ENCODE peak calls at places on chromosome 20, in seven cellular contexts. B, H, O, A, U, E and D are unnamed samples.

GRCh38 chr20:50234288-50234687 is 43.7 kb downstream of the CEBPB start:
- DNase-seq in A (no peak), U (no peak), O (no peak), E (no peak), H (no peak), B (no peak), D (no peak)

GRCh38 chr20:48682529-48683385 is 145.0 kb downstream of the PREX1 start:
- DNase-seq in U (no peak), H (no peak), B (peak), E (no peak), A (peak), O (peak), D (peak)

GRCh38 chr20:64082126-64082638 is 2.0 kb downstream of the LKAAEAR1 start:
- DNase-seq in O (peak), A (no peak), U (no peak), H (no peak), E (no peak), B (no peak), D (peak)

GRCh38 chr20:35008411-35009342 is 53.0 kb downstream of the MYH7B start:
- DNase-seq in H (no peak), B (no peak), O (no peak), E (no peak), U (no peak), A (no peak), D (no peak)

GRCh38 chr20:45833030-45833882 is at the start of gene SNX21:
- DNase-seq in B (no peak), H (no peak), E (no peak), O (peak), U (no peak), A (peak), D (peak)

GRCh38 chr20:58775371-58775770 is 75.3 kb downstream of the GNAS-AS1 start:
- DNase-seq in A (no peak), O (no peak), E (no peak), H (no peak), B (no peak), U (no peak), D (no peak)

GRCh38 chr20:2797136-2797983 is 3.1 kb downstream of the CPXM1 start:
- DNase-seq in U (no peak), H (no peak), E (no peak), B (no peak), A (no peak), O (no peak), D (no peak)

GRCh38 chr20:2136275-2136674 is 34.6 kb downstream of the STK35 start:
- DNase-seq in E (no peak), A (no peak), B (no peak), O (no peak), H (no peak), U (no peak), D (no peak)

GRCh38 chr20:41650221-41650948 is 32.2 kb upstream of the CHD6 start:
- DNase-seq in O (no peak), U (no peak), E (no peak), A (no peak), H (no peak), B (no peak), D (no peak)

GRCh38 chr20:4973330-4974097 is 27.8 kb downstream of the SLC23A2 start:
- DNase-seq in B (no peak), E (peak), O (no peak), H (no peak), U (peak), A (no peak), D (peak)

GRCh38 chr20:48786916-48787676 is 40.7 kb downstream of the PREX1 start:
- DNase-seq in A (no peak), H (no peak), E (no peak), O (no peak), B (no peak), U (no peak), D (no peak)

GRCh38 chr20:63574829-63575720 is 1.0 kb upstream of the HELZ2 start:
- DNase-seq in A (no peak), B (peak), O (no peak), E (no peak), H (no peak), U (no peak), D (no peak)

GRCh38 chr20:49668181-49668877 is 45.3 kb downstream of the B4GALT5 start:
- DNase-seq in E (no peak), H (no peak), B (peak), A (no peak), O (no peak), U (peak), D (no peak)

GRCh38 chr20:23937303-23938117 is 51.1 kb downstream of the GGTLC1 start:
- DNase-seq in E (peak), H (peak), U (peak), B (peak), O (peak), A (peak), D (peak)

GRCh38 chr20:64228086-64228485 is 27.5 kb upstream of the PCMTD2 start:
- DNase-seq in A (no peak), U (no peak), H (no peak), E (no peak), B (no peak), O (no peak), D (no peak)

GRCh38 chr20:10521068-10521834 is 86.1 kb downstream of the SLX4IP start:
- DNase-seq in B (no peak), U (no peak), E (no peak), O (no peak), A (no peak), H (no peak), D (peak)

GRCh38 chr20:47561175-47561574 is 59.5 kb downstream of the NCOA3 start:
- DNase-seq in B (no peak), O (no peak), E (no peak), H (no peak), A (no peak), U (no peak), D (no peak)

GRCh38 chr20:34515484-34516037 is 661 bp upstream of the DYNLRB1 start:
- DNase-seq in A (peak), H (no peak), B (peak), U (peak), O (peak), E (no peak), D (peak)

GRCh38 chr20:46366826-46367225 is 39.6 kb downstream of the ELMO2 start:
- DNase-seq in U (no peak), H (no peak), O (no peak), B (no peak), A (no peak), E (no peak), D (no peak)

GRCh38 chr20:40952231-40952630 is 76.4 kb upstream of the TOP1 start:
- DNase-seq in O (no peak), A (no peak), B (no peak), U (no peak), E (no peak), H (no peak), D (no peak)

GRCh38 chr20:33552519-33552918 is 62.6 kb downstream of the CBFA2T2 start:
- DNase-seq in U (no peak), A (no peak), O (no peak), H (no peak), B (no peak), E (no peak), D (no peak)

GRCh38 chr20:49766979-49767419 is 45.6 kb upstream of the SLC9A8 start:
- DNase-seq in E (no peak), H (no peak), B (peak), U (no peak), O (no peak), A (no peak), D (no peak)

GRCh38 chr20:59822291-59823029 is 111.0 kb downstream of the SYCP2 start:
- DNase-seq in H (no peak), O (peak), A (peak), E (no peak), U (no peak), B (no peak), D (no peak)

GRCh38 chr20:58959652-58960051 is 21.4 kb upstream of the NELFCD start:
- DNase-seq in B (no peak), U (no peak), A (no peak), E (no peak), O (no peak), H (no peak), D (no peak)

GRCh38 chr20:53513168-53513488 is 80.5 kb downstream of the ZNF217 start:
- DNase-seq in E (no peak), B (no peak), A (no peak), O (no peak), H (no peak), U (no peak), D (no peak)

DNA sequence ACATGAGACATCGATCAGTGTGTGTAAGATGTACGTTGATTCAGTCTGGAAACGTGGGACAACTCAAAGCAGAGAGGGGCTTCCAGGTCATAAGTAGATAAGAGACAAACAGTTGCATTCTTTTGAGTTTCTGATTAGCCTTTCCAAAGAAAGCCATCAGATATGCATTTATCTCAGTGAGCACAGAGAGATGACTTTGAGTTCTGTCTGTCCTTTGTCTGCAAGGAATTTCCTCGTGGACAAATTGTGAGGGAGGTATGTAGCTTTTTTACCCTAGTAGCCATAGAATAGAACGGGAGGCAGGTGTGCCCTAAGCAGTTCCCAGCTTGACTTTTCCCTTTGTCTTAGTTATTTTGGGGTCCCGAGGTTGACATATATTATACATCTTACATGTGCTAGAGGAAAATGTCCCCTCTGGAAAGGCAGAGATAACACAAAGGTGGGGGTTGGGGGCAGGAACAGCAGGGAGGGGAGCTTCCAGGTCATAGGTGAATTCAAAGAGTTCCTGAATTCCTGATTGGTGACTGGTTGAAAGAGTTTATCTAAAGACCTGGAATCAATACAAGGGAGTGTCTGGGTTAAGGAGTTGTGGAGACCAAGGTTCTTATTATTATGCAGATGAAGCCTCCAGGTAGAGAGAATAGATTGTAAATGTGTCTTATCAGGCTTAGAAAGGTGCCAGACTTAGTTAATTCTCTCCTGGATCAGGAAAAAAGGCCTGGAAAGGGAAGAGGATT is 237.0 kb downstream of the NFATC2 start:
- DNase-seq in O (no peak), U (no peak), H (no peak), E (no peak), A (no peak), B (no peak), D (no peak)
- TF ChIP-seq SIN3A in O (peak), U (no peak), H (no peak), E (no peak), A (no peak), B (no peak), D (no peak)

GRCh38 chr20:25294459-25295385 is 46.8 kb downstream of the PYGB start:
- DNase-seq in H (peak), E (no peak), B (peak), O (peak), A (peak), U (no peak), D (peak)

GRCh38 chr20:25293910-25294458 is 46.1 kb downstream of the PYGB start:
- DNase-seq in E (no peak), O (no peak), A (no peak), U (no peak), H (no peak), B (no peak), D (no peak)

GRCh38 chr20:25295386-25296093 is 47.7 kb downstream of the PYGB start:
- DNase-seq in A (peak), O (no peak), B (no peak), E (no peak), U (no peak), H (no peak), D (no peak)

GRCh38 chr20:25297141-25297905 is 49.4 kb downstream of the PYGB start:
- DNase-seq in A (no peak), O (no peak), H (no peak), U (peak), E (no peak), B (no peak), D (no peak)

DNA sequence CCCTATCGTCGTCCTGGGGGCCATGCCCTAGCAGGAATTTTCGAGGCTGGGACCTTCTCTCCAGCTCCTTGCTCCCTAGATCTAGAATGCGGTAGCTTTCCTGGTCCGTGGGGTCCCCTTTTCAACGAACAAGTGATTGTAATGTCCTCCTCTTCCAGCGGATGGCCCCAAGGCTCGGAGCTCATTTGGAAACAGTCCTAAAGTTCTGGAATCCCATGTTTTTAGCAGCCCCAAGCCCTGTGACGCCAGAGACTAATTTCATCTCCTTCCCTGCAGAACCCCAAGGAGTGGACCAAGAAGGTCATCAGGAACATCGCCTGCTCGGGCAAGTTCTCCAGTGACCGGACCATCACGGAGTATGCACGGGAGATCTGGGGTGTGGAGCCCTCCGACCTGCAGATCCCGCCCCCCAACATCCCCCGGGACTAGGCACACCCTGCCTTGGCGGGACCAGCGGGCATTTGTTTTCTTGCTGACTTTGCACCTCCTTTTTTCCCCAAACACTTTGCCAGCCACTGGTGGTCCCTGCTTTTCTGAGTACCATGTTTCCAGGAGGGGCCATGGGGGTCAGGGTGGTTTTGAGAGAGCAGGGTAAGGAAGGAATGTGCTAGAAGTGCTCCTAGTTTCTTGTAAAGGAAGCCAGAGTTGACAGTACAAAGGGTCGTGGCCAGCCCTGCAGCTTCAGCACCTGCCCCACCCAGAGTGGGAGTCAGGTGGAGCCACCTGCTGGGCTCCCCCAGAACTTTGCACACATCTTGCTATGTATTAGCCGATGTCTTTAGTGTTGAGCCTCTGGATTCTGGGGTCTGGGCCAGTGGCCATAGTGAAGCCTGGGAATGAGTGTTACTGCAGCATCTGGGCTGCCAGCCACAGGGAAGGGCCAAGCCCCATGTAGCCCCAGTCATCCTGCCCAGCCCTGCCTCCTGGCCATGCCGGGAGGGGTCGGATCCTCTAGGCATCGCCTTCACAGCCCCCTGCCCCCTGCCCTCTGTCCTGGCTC is 48.5 kb downstream of the PYGB start:
- DNase-seq in E (no peak), H (no peak), U (no peak), A (no peak), O (no peak), B (peak), D (peak)
- TF ChIP-seq SIN3A in E (no peak), H (no peak), U (no peak), A (no peak), O (no peak), B (no peak), D (no peak)

GRCh38 chr20:44248420-44248759 is 1.3 kb downstream of the GDAP1L1 start:
- DNase-seq in U (no peak), H (no peak), O (no peak), E (no peak), A (no peak), B (no peak), D (no peak)

GRCh38 chr20:44247131-44247571 is at the start of gene GDAP1L1:
- DNase-seq in B (no peak), E (no peak), H (no peak), A (peak), U (no peak), O (peak), D (no peak)

GRCh38 chr20:44251284-44251683 is 4.2 kb downstream of the GDAP1L1 start:
- DNase-seq in E (no peak), H (no peak), U (no peak), B (no peak), A (no peak), O (no peak), D (no peak)

GRCh38 chr20:44245977-44246376 is 1.1 kb upstream of the GDAP1L1 start:
- DNase-seq in B (no peak), A (no peak), E (no peak), U (no peak), H (no peak), O (no peak), D (no peak)

DNA sequence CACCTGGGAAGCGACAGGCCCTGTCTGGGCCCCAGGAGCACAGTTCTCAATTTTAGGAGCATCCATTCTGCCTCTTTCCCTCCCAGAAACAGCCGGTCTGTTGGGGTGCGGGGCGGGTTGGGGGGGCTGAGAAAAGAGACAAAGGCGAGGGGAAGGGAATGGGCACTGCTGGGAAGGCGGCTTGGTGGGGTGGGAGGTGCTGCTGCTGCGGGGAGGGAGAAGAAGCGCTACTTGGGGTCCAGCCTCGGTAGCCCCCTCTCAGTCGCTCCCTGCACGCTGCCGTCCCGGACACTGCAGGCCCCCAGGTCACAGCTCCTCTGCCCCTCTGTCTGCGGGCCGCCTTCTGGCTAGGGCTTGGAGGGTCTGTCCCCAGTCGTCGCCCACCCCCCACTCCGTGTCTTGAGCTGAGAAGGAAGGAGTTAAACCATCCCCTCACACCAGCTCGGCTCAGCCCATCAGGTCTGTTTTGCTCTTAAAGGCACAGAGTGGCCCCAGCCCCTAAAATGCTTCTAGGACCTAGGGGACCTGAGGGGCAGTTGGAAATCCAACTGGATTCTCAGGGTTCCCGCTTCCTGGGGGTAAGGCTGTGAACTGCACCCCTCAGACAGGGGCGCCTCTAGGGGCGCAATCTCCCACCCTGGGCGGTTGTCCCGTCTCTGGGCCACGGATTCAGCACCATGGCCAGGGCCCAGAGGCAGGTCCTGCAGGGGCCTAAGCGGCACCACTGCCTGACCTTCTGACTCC is 740 bp downstream of the GDAP1L1 start:
- DNase-seq in E (no peak), H (no peak), O (peak), A (peak), B (peak), U (no peak), D (peak)
- TF ChIP-seq SIN3A in E (no peak), H (no peak), O (peak), A (no peak), B (no peak), U (no peak), D (peak)

DNA sequence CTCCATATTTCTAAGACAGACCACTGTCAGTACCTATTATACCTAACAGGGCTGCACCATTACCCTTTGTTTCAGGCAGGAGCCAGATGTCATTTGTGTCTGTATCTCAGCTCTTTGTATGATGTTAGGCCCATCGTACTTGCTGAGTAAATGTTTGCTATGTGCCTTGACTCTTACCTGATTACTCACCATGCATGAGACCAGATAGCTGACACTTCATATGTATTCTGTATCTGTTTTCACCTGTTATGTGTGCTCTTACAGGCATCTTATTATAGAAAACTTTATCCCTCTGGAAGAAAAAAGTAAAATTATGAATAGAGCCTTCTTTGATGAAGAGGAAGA is 31.7 kb upstream of the ASXL1 start:
- DNase-seq in B (peak), E (peak), O (no peak), U (no peak), H (no peak), A (no peak), D (peak)
- TF ChIP-seq SIN3A in B (no peak), E (no peak), O (no peak), U (no peak), H (no peak), A (no peak), D (no peak)

GRCh38 chr20:6838181-6838826 is 70.8 kb downstream of the BMP2 start:
- DNase-seq in B (no peak), O (no peak), E (no peak), U (peak), H (no peak), A (no peak), D (no peak)
- TF ChIP-seq SIN3A in B (no peak), O (no peak), E (no peak), U (no peak), H (no peak), A (no peak), D (no peak)

GRCh38 chr20:37398750-37399621 is 53.0 kb downstream of the SRC start:
- DNase-seq in A (no peak), U (no peak), O (no peak), B (no peak), E (no peak), H (no peak), D (peak)
- TF ChIP-seq SIN3A in A (no peak), U (no peak), O (no peak), B (no peak), E (no peak), H (no peak), D (no peak)